ENCODE peak calls at places on chromosomes 3 and 15, in five cellular contexts. U is CD8-positive, alpha-beta T cell; Y is breast epithelium; V is OCI-LY7; K is body of pancreas. X is an unnamed sample.
A peak's percentile ranks its signal among the peaks of the same experiment; 100 is the strongest.

GRCh38 chr3:11563749-11564148 is 80.0 kb downstream of the VGLL4 start:
- DNase-seq in U (no peak), Y (no peak), V (no peak), K (no peak), X (no peak)

GRCh38 chr15:45790325-45790943 is 155.6 kb downstream of the SQOR start:
- DNase-seq in U (no peak), Y (no peak), V (peak; percentile 74), K (peak; percentile 40), X (peak; percentile 49)

GRCh38 chr3:38538773-38539353 is 42.7 kb downstream of the EXOG start:
- DNase-seq in U (no peak), Y (no peak), V (no peak), K (no peak), X (no peak)

GRCh38 chr15:20345401-20345958 is 196.1 kb downstream of the GOLGA6L6 start:
- DNase-seq in U (no peak), Y (no peak), V (no peak), K (no peak), X (no peak)

GRCh38 chr15:66986951-66987350 is 78.5 kb upstream of the SMAD3 start:
- DNase-seq in U (no peak), Y (no peak), V (no peak), K (no peak), X (no peak)

GRCh38 chr3:13091898-13092620 is 18.8 kb upstream of the IQSEC1 start:
- DNase-seq in U (peak; percentile 72), Y (peak; percentile 80), V (peak; percentile 81), K (peak; percentile 94), X (peak; percentile 65)

GRCh38 chr15:60782316-60782715 is 303.4 kb upstream of the ICE2 start:
- DNase-seq in U (no peak), Y (no peak), V (no peak), K (no peak), X (no peak)

GRCh38 chr3:151460240-151460639 is 621 bp downstream of the IGSF10 start:
- DNase-seq in U (no peak), Y (no peak), V (no peak), K (no peak), X (no peak)

GRCh38 chr3:55692958-55693558 is 206.0 kb upstream of the WNT5A start:
- DNase-seq in U (no peak), Y (no peak), V (no peak), K (no peak), X (no peak)

GRCh38 chr3:177776656-177777055 is 579.4 kb upstream of the TBL1XR1 start:
- DNase-seq in U (no peak), Y (no peak), V (no peak), K (no peak), X (no peak)

GRCh38 chr3:39376929-39377634 is 6.1 kb upstream of the SLC25A38 start:
- DNase-seq in U (no peak), Y (no peak), V (peak; percentile 54), K (no peak), X (no peak)

GRCh38 chr3:8237893-8238292 is 263.7 kb upstream of the LMCD1 start:
- DNase-seq in U (no peak), Y (no peak), V (no peak), K (no peak), X (no peak)

GRCh38 chr3:98991393-98991792 is 89.9 kb upstream of the DCBLD2 start:
- DNase-seq in U (no peak), Y (no peak), V (peak; percentile 67), K (no peak), X (no peak)
- TF ChIP-seq CTCF in U (no peak), Y (no peak), V (peak; percentile 84), K (no peak), X (no peak)

DNA sequence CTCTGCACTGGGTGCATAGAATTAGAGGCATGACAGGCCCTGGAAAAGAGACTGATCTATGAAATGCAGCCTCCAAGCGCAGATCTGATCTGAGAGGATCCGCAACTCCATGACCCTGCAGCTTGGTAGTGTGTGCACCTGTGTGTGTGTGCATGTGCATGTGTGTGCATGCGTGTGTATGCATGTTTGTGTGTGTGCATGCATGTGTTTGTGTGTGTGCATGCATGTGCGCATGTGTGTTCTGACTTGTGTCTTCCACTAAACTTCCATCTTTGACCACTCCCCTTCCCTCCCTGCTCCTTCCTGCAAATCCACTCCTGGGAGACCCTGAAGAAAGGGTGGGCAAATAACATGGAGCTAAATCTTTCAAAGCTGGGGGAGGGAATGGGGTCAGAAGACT is 256.9 kb downstream of the PLCL2 start:
- DNase-seq in U (no peak), Y (no peak), V (no peak), K (no peak), X (no peak)
- H3K4me1 ChIP-seq in U (no peaks in the 10 kb centered on the region), Y (no peaks in the 10 kb centered on the region), V (peaks cover 5% of the 10 kb centered on the region), K (no peaks in the 10 kb centered on the region), X (no peaks in the 10 kb centered on the region)

DNA sequence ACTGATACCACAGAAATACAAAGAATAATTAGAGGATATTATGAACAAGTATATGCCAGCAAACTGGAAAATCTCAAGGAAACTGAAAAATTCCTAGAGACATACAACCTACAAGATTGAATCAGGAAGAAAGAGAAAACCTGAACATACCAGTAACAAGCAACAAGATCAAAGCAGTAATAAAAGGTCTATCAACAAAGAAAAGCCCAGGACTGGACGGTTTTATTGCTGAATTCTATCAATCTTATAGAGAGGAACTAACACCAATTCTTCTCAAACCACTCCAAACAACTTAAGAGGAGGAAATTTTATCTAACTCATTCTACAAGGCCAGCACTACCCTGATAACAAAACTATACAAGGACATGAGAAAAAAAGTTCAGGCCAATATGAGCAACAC is 71.0 kb upstream of the IMPG2 start:
- DNase-seq in U (no peak), Y (no peak), V (no peak), K (no peak), X (no peak)
- TF ChIP-seq CTCF in U (no peak), Y (no peak), V (no peak), K (no peak), X (no peak)

DNA sequence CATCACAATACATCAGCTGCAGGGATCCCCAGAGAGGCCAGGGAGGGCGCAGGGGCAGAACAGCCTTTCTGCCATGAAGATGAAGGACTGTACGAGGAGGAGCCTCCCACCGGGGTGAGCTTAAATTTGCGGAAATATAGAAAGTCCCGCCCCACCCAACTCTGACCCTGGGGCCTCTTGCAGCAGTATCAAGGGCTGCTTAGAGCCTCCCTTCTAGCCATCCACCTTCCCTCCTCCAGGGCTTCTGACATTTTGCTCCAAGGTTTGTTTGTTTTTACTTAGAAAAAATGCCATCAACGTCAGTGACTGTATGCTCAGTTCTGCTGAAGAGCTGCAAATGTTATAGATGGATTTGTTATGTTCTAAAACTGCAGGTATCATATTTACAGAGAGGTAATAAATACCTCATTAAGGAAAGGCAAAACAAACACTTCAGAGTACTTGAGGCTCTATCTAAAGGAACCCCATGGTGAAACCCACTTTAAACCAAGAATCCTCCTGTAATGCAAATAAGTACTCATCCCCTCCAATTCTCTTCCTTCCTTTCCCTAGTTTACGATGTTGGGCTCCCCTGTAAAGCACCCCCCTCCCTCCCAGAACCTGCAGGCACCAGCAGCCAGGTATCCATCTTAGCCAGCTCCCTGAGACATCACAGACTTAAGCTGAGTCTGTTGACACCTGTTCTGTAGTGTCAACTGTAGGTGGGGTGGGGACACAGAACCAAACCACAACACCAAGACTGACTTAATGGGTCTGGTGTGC is 30.5 kb downstream of the RFTN1 start:
- DNase-seq in U (no peak), Y (no peak), V (peak; percentile 82), K (no peak), X (no peak)
- H3K4me1 ChIP-seq in U (peaks cover 38% of the 10 kb centered on the region), Y (no peaks in the 10 kb centered on the region), V (peaks cover 74% of the 10 kb centered on the region), K (peaks cover 10% of the 10 kb centered on the region), X (peaks cover 5% of the 10 kb centered on the region)

GRCh38 chr3:129162729-129163579 is 2.1 kb upstream of the ISY1 start:
- DNase-seq in U (no peak), Y (no peak), V (peak; percentile 46), K (no peak), X (no peak)
- TF ChIP-seq CTCF in U (no peak), Y (no peak), V (peak; percentile 70), K (no peak), X (peak; percentile 34)

DNA sequence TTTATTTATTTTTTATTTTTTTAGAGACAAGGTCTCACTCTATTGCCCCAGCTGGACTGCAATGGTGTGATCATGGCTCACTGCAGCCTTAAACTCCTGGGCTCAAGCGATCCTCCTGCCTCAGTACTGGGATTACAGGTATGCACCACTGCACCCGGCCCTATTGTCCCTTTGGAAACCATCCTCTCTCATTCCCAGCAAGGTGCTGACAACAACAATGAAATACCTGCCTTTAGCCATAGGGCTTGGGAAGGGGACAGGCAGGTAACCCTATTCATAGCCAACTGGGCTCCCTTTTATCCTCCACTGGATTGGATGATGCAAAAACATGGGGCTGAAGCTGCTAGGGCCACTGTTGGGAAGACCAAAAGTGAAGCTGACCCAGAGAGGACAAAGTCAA is 43.1 kb downstream of the SCAP start:
- DNase-seq in U (no peak), Y (peak; percentile 7), V (no peak), K (no peak), X (no peak)
- H3K4me1 ChIP-seq in U (no peaks in the 10 kb centered on the region), Y (no peaks in the 10 kb centered on the region), V (no peaks in the 10 kb centered on the region), K (peaks cover 5% of the 10 kb centered on the region), X (no peaks in the 10 kb centered on the region)

DNA sequence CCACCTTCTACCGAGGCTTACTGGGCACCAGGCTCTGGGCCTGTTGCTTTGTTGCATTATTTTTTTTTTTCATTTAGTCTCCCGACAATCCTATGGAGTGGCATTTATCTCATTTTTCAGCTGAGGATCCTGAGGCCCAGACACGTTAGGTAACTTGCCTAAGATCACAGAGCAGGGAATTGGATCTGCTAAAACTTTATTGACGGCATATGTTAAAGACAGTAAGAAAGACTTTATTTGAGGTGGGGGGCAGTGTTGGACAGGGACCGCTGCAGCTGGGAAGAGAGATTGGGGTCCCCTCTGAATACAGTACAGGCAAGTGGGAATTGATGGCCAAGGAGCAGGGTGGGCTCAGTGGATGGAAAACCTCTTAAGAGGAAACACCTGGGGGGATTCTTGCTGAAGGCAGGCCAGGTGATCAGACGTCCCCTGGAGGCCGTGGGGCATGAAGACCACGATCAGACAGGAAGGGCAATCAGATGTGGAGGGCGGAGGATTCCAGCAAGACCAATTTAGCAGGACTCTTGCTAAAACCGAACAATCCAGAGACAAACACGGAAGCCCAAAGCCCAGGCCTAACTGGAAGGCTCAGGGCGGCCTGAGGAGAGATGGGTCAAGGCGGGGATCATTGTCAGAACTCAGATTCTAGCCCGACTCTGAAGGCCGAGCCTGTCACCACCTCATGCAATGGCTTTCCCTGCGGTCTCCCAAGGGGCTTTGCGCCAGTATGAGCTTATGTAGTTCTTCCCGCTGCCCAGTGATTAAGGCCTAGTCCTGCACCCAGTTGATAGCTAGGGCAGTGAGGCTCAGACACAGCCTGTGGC is 53.7 kb downstream of the RGMA start:
- DNase-seq in U (no peak), Y (no peak), V (no peak), K (peak; percentile 9), X (no peak)
- TF ChIP-seq CTCF in U (no peak), Y (no peak), V (no peak), K (no peak), X (no peak)

X was measured in BE2C.